ENCODE peak calls at places on chromosome 6, in nine cellular contexts. One of them, this sample, is unnamed.

GRCh38 chr6:158854214-158855101 is 35.3 kb upstream of the EZR start:
- DNase-seq in A549: no peak
- DNase-seq in ecto neural progenitor cell: no peak
- DNase-seq in AG08395: no peak
- DNase-seq in cardiac muscle cell: no peak
- DNase-seq in Daoy: peak
- DNase-seq in CD8-positive, alpha-beta memory T cell: peak
- DNase-seq in AG10803: peak
- DNase-seq in heart left ventricle: no peak
- DNase-seq in this sample: no peak

GRCh38 chr6:109441069-109441816 is 719 bp downstream of the SMPD2 start:
- DNase-seq in A549: peak
- DNase-seq in ecto neural progenitor cell: peak
- DNase-seq in AG08395: peak
- DNase-seq in cardiac muscle cell: peak
- DNase-seq in Daoy: peak
- DNase-seq in CD8-positive, alpha-beta memory T cell: peak
- DNase-seq in AG10803: peak
- DNase-seq in heart left ventricle: peak
- DNase-seq in this sample: peak

GRCh38 chr6:149935668-149936067 is 6.1 kb upstream of the ULBP2 start:
- DNase-seq in A549: no peak
- DNase-seq in ecto neural progenitor cell: no peak
- DNase-seq in AG08395: no peak
- DNase-seq in cardiac muscle cell: no peak
- DNase-seq in Daoy: no peak
- DNase-seq in CD8-positive, alpha-beta memory T cell: no peak
- DNase-seq in AG10803: no peak
- DNase-seq in heart left ventricle: no peak
- DNase-seq in this sample: no peak

GRCh38 chr6:167275436-167275835 is 15.7 kb upstream of the UNC93A start:
- DNase-seq in A549: no peak
- DNase-seq in ecto neural progenitor cell: no peak
- DNase-seq in AG08395: no peak
- DNase-seq in cardiac muscle cell: no peak
- DNase-seq in Daoy: no peak
- DNase-seq in CD8-positive, alpha-beta memory T cell: no peak
- DNase-seq in AG10803: no peak
- DNase-seq in heart left ventricle: no peak
- DNase-seq in this sample: no peak

GRCh38 chr6:123808556-123808955 is 4.9 kb downstream of the NKAIN2 start:
- DNase-seq in A549: no peak
- DNase-seq in ecto neural progenitor cell: no peak
- DNase-seq in AG08395: no peak
- DNase-seq in cardiac muscle cell: no peak
- DNase-seq in Daoy: no peak
- DNase-seq in CD8-positive, alpha-beta memory T cell: no peak
- DNase-seq in AG10803: no peak
- DNase-seq in heart left ventricle: no peak
- DNase-seq in this sample: no peak

GRCh38 chr6:24568687-24569086 is 73.9 kb downstream of the ALDH5A1 start:
- DNase-seq in A549: no peak
- DNase-seq in ecto neural progenitor cell: no peak
- DNase-seq in AG08395: no peak
- DNase-seq in cardiac muscle cell: no peak
- DNase-seq in Daoy: no peak
- DNase-seq in CD8-positive, alpha-beta memory T cell: no peak
- DNase-seq in AG10803: no peak
- DNase-seq in heart left ventricle: no peak
- DNase-seq in this sample: no peak

GRCh38 chr6:170274713-170275560 is 15.9 kb downstream of the DLL1 start:
- DNase-seq in A549: no peak
- DNase-seq in ecto neural progenitor cell: no peak
- DNase-seq in AG08395: no peak
- DNase-seq in cardiac muscle cell: no peak
- DNase-seq in Daoy: no peak
- DNase-seq in CD8-positive, alpha-beta memory T cell: no peak
- DNase-seq in AG10803: no peak
- DNase-seq in heart left ventricle: no peak
- DNase-seq in this sample: no peak

GRCh38 chr6:27176096-27176495 is 71.4 kb upstream of the PRSS16 start:
- DNase-seq in A549: no peak
- DNase-seq in ecto neural progenitor cell: no peak
- DNase-seq in AG08395: no peak
- DNase-seq in cardiac muscle cell: no peak
- DNase-seq in Daoy: peak
- DNase-seq in CD8-positive, alpha-beta memory T cell: peak
- DNase-seq in AG10803: peak
- DNase-seq in heart left ventricle: no peak
- DNase-seq in this sample: no peak

GRCh38 chr6:17583811-17584210 is 16.3 kb upstream of the FAM8A1 start:
- DNase-seq in A549: no peak
- DNase-seq in ecto neural progenitor cell: no peak
- DNase-seq in AG08395: peak
- DNase-seq in cardiac muscle cell: no peak
- DNase-seq in Daoy: peak
- DNase-seq in CD8-positive, alpha-beta memory T cell: no peak
- DNase-seq in AG10803: peak
- DNase-seq in heart left ventricle: peak
- DNase-seq in this sample: no peak

GRCh38 chr6:41591859-41592502 is 45.8 kb downstream of the FOXP4 start:
- DNase-seq in A549: peak
- DNase-seq in ecto neural progenitor cell: peak
- DNase-seq in AG08395: peak
- DNase-seq in cardiac muscle cell: peak
- DNase-seq in Daoy: peak
- DNase-seq in CD8-positive, alpha-beta memory T cell: peak
- DNase-seq in AG10803: peak
- DNase-seq in heart left ventricle: peak
- DNase-seq in this sample: peak

GRCh38 chr6:30836431-30836866 is 47.9 kb upstream of the DDR1 start:
- DNase-seq in A549: no peak
- DNase-seq in ecto neural progenitor cell: no peak
- DNase-seq in AG08395: peak
- DNase-seq in cardiac muscle cell: no peak
- DNase-seq in Daoy: peak
- DNase-seq in CD8-positive, alpha-beta memory T cell: no peak
- DNase-seq in AG10803: peak
- DNase-seq in heart left ventricle: peak
- DNase-seq in this sample: no peak